ENCODE peak calls at places on chromosome 6, in four cellular contexts. One of them, this sample, is unnamed.

GRCh38 chr6:150142304-150142656 is 564 bp upstream of the PPP1R14C start:
- DNase-seq in fibroblast of mammary gland: peak
- DNase-seq in cardiac fibroblast: peak
- DNase-seq in aorta: no peak
- DNase-seq in this sample: no peak

GRCh38 chr6:22057962-22058361 is 238.9 kb downstream of the PRL start:
- DNase-seq in aorta: no peak
- DNase-seq in fibroblast of mammary gland: no peak
- DNase-seq in cardiac fibroblast: peak
- DNase-seq in this sample: no peak

GRCh38 chr6:72984981-72985665 is 240.2 kb downstream of the KHDC1L start:
- DNase-seq in cardiac fibroblast: no peak
- DNase-seq in fibroblast of mammary gland: peak
- DNase-seq in aorta: no peak
- DNase-seq in this sample: no peak

GRCh38 chr6:144151010-144151727 is 852 bp downstream of the STX11 start:
- DNase-seq in cardiac fibroblast: peak
- DNase-seq in aorta: no peak
- DNase-seq in fibroblast of mammary gland: no peak
- DNase-seq in this sample: no peak

GRCh38 chr6:69155467-69155866 is 520.4 kb downstream of the ADGRB3 start:
- DNase-seq in cardiac fibroblast: peak
- DNase-seq in aorta: no peak
- DNase-seq in fibroblast of mammary gland: no peak
- DNase-seq in this sample: no peak

GRCh38 chr6:11414564-11414963 is 123.0 kb upstream of the TMEM170B start:
- DNase-seq in fibroblast of mammary gland: no peak
- DNase-seq in cardiac fibroblast: no peak
- DNase-seq in aorta: no peak
- DNase-seq in this sample: no peak

GRCh38 chr6:140436023-140436811 is 1061.8 kb upstream of the CITED2 start:
- DNase-seq in cardiac fibroblast: peak
- DNase-seq in fibroblast of mammary gland: peak
- DNase-seq in aorta: no peak
- DNase-seq in this sample: no peak

GRCh38 chr6:4446982-4447381 is 311.6 kb upstream of the ECI2 start:
- DNase-seq in fibroblast of mammary gland: peak
- DNase-seq in cardiac fibroblast: peak
- DNase-seq in aorta: no peak
- DNase-seq in this sample: no peak

GRCh38 chr6:104484191-104484590 is 375.5 kb downstream of the HACE1 start:
- DNase-seq in aorta: no peak
- DNase-seq in cardiac fibroblast: no peak
- DNase-seq in fibroblast of mammary gland: no peak
- DNase-seq in this sample: no peak

GRCh38 chr6:19413323-19413722 is 423.8 kb upstream of the ID4 start:
- DNase-seq in fibroblast of mammary gland: peak
- DNase-seq in aorta: no peak
- DNase-seq in cardiac fibroblast: peak
- DNase-seq in this sample: no peak

GRCh38 chr6:10369896-10370295 is 45.0 kb downstream of the TFAP2A start:
- DNase-seq in aorta: no peak
- DNase-seq in fibroblast of mammary gland: no peak
- DNase-seq in cardiac fibroblast: no peak
- DNase-seq in this sample: no peak

GRCh38 chr6:138105446-138105845 is 1.8 kb downstream of the PERP start:
- DNase-seq in aorta: no peak
- DNase-seq in fibroblast of mammary gland: no peak
- DNase-seq in cardiac fibroblast: no peak
- DNase-seq in this sample: no peak

GRCh38 chr6:147132889-147133288 is 71.3 kb upstream of the STXBP5 start:
- DNase-seq in cardiac fibroblast: peak
- DNase-seq in fibroblast of mammary gland: peak
- DNase-seq in aorta: no peak
- DNase-seq in this sample: no peak

GRCh38 chr6:105711216-105711615 is 308.3 kb upstream of the PREP start:
- DNase-seq in cardiac fibroblast: peak
- DNase-seq in fibroblast of mammary gland: peak
- DNase-seq in aorta: no peak
- DNase-seq in this sample: no peak

GRCh38 chr6:115058414-115059211 is 715.8 kb upstream of the HS3ST5 start:
- DNase-seq in aorta: no peak
- DNase-seq in cardiac fibroblast: no peak
- DNase-seq in fibroblast of mammary gland: no peak
- DNase-seq in this sample: no peak

GRCh38 chr6:156822747-156823206 is 45.6 kb downstream of the ARID1B start:
- DNase-seq in cardiac fibroblast: no peak
- DNase-seq in fibroblast of mammary gland: no peak
- DNase-seq in aorta: no peak
- DNase-seq in this sample: no peak

GRCh38 chr6:101404767-101405166 is 11.3 kb downstream of the GRIK2 start:
- DNase-seq in aorta: no peak
- DNase-seq in fibroblast of mammary gland: no peak
- DNase-seq in cardiac fibroblast: no peak
- DNase-seq in this sample: no peak

GRCh38 chr6:45679631-45680030 is 301.9 kb upstream of the SUPT3H start:
- DNase-seq in cardiac fibroblast: no peak
- DNase-seq in aorta: no peak
- DNase-seq in fibroblast of mammary gland: no peak
- DNase-seq in this sample: no peak
- H3K4me3 ChIP-seq in cardiac fibroblast: no peak
- H3K4me3 ChIP-seq in aorta: no peak
- H3K4me3 ChIP-seq in fibroblast of mammary gland: no peak
- H3K4me3 ChIP-seq in this sample: no peak

GRCh38 chr6:45692021-45692420 is 314.3 kb upstream of the SUPT3H start:
- DNase-seq in cardiac fibroblast: no peak
- DNase-seq in fibroblast of mammary gland: no peak
- DNase-seq in aorta: no peak
- DNase-seq in this sample: no peak

GRCh38 chr6:45691426-45691825 is 313.7 kb upstream of the SUPT3H start:
- DNase-seq in fibroblast of mammary gland: peak
- DNase-seq in cardiac fibroblast: no peak
- DNase-seq in aorta: no peak
- DNase-seq in this sample: no peak

GRCh38 chr6:45688180-45688579 is 310.4 kb upstream of the SUPT3H start:
- DNase-seq in fibroblast of mammary gland: no peak
- DNase-seq in aorta: no peak
- DNase-seq in cardiac fibroblast: no peak
- DNase-seq in this sample: no peak

GRCh38 chr6:45690846-45691245 is 313.1 kb upstream of the SUPT3H start:
- DNase-seq in aorta: no peak
- DNase-seq in cardiac fibroblast: no peak
- DNase-seq in fibroblast of mammary gland: no peak
- DNase-seq in this sample: no peak

DNA sequence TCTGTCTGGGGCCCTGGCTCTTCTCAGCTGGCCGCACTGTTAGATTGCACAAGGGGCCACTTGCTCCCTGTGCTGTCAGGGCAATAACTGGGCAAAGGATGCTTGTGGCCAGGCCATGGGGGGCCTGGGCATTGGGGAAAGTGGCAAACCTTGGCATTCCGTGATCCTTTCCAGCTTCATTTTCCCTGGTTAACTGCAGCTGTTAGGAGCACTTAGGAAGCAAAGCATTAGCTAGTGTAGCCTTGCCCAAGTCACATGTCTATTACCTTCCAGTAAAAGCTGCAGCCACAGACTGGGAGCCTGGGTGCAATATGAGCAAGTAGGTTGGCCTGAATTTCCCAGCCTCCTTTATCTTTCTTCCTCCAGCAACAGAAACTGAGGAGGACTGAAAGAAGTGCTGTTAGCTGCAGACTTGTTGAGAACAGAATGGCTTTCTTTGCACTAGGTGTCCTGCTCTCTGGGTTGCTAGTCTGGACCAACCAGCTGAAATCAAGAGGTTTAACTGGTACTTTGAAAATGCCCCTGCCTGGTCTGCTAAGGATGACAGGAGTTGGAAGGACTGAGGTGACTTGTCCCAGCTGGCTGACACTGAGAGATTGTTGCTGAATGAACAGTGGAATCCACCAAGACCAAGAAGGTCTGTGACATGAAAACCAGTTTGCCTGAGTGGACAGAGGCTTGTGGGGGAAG is 312.3 kb upstream of the SUPT3H start:
- DNase-seq in fibroblast of mammary gland: no peak
- DNase-seq in aorta: no peak
- DNase-seq in cardiac fibroblast: no peak
- DNase-seq in this sample: no peak
- H3K4me3 ChIP-seq in fibroblast of mammary gland: no peak
- H3K4me3 ChIP-seq in aorta: no peak
- H3K4me3 ChIP-seq in cardiac fibroblast: no peak
- H3K4me3 ChIP-seq in this sample: no peak

DNA sequence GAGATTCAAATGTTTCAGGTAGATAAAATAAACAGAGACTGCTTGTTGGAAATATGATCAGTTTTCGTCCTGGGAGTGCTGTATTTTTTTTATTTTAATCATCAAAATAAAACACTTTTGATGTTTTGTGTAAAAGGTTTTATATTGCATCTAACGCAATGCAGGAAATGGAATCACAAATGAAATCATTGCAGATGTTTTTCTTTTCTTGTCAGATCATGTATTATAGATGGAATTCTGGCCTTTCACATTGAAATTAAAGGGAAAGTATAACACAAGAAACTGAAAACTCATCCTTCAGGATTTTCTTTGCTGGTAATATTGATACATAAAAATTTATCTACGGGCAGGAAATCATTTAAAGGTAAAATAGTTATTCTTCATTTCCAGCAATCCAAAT is 482.1 kb upstream of the MANEA start:
- DNase-seq in fibroblast of mammary gland: no peak
- DNase-seq in aorta: no peak
- DNase-seq in cardiac fibroblast: peak
- DNase-seq in this sample: no peak
- H3K4me3 ChIP-seq in fibroblast of mammary gland: no peak
- H3K4me3 ChIP-seq in aorta: no peak
- H3K4me3 ChIP-seq in cardiac fibroblast: no peak
- H3K4me3 ChIP-seq in this sample: no peak

GRCh38 chr6:25697537-25698340 is 45.7 kb downstream of the SCGN start:
- DNase-seq in cardiac fibroblast: peak
- DNase-seq in fibroblast of mammary gland: peak
- DNase-seq in aorta: no peak
- DNase-seq in this sample: no peak

GRCh38 chr6:25698631-25699030 is 46.6 kb downstream of the SCGN start:
- DNase-seq in aorta: no peak
- DNase-seq in fibroblast of mammary gland: no peak
- DNase-seq in cardiac fibroblast: no peak
- DNase-seq in this sample: no peak

GRCh38 chr6:25700841-25701240 is 48.8 kb downstream of the SCGN start:
- DNase-seq in fibroblast of mammary gland: no peak
- DNase-seq in aorta: no peak
- DNase-seq in cardiac fibroblast: no peak
- DNase-seq in this sample: no peak

GRCh38 chr6:25701807-25702206 is 49.8 kb downstream of the SCGN start:
- DNase-seq in cardiac fibroblast: no peak
- DNase-seq in fibroblast of mammary gland: no peak
- DNase-seq in aorta: no peak
- DNase-seq in this sample: no peak

GRCh38 chr6:25699649-25700048 is 47.6 kb downstream of the SCGN start:
- DNase-seq in fibroblast of mammary gland: no peak
- DNase-seq in cardiac fibroblast: no peak
- DNase-seq in aorta: no peak
- DNase-seq in this sample: no peak
- H3K4me3 ChIP-seq in fibroblast of mammary gland: no peak
- H3K4me3 ChIP-seq in cardiac fibroblast: no peak
- H3K4me3 ChIP-seq in aorta: no peak
- H3K4me3 ChIP-seq in this sample: no peak

GRCh38 chr6:37359034-37359433 is 5.3 kb downstream of the RNF8 start:
- DNase-seq in fibroblast of mammary gland: no peak
- DNase-seq in aorta: no peak
- DNase-seq in cardiac fibroblast: no peak
- DNase-seq in this sample: no peak
- H3K4me3 ChIP-seq in fibroblast of mammary gland: no peak
- H3K4me3 ChIP-seq in aorta: no peak
- H3K4me3 ChIP-seq in cardiac fibroblast: no peak
- H3K4me3 ChIP-seq in this sample: no peak